ENCODE peak calls at places on chromosome 3, in eight cellular contexts. O is cardiac muscle cell, Y is transverse colon, W is BJ, E is stomach, S is heart right ventricle, L is K562, I is esophagus muscularis mucosa. C is an unnamed sample. For H3K27me3, the result is how much of the 10 kb centered on the place peaks cover.

GRCh38 chr3:127065561-127066270 is 82.8 kb downstream of the PLXNA1 start:
- DNase-seq in O (no peak), Y (no peak), W (no peak), E (no peak), S (no peak), L (no peak), I (no peak), C (no peak)

GRCh38 chr3:46693897-46694235 is 387 bp upstream of the ALS2CL start:
- DNase-seq in O (no peak), Y (peak), W (no peak), E (no peak), S (no peak), L (no peak), I (no peak), C (no peak)

GRCh38 chr3:112583105-112583504 is 21.3 kb downstream of the SLC35A5 start:
- DNase-seq in O (no peak), Y (no peak), W (no peak), E (no peak), S (no peak), L (no peak), I (no peak), C (no peak)

GRCh38 chr3:121924734-121925133 is 30.5 kb downstream of the SLC15A2 start:
- DNase-seq in O (no peak), Y (no peak), W (no peak), E (no peak), S (no peak), L (peak), I (no peak), C (no peak)

GRCh38 chr3:52246728-52247454 is 1.3 kb downstream of the PPM1M start:
- DNase-seq in O (no peak), Y (no peak), W (no peak), E (no peak), S (no peak), L (no peak), I (no peak), C (no peak)

GRCh38 chr3:151085889-151086483 is 522 bp downstream of the MED12L start:
- DNase-seq in O (peak), Y (peak), W (no peak), E (no peak), S (peak), L (no peak), I (no peak), C (no peak)

GRCh38 chr3:47225310-47225906 is 57.2 kb downstream of the KIF9 start:
- DNase-seq in O (no peak), Y (peak), W (peak), E (no peak), S (no peak), L (no peak), I (no peak), C (no peak)

GRCh38 chr3:7536510-7536909 is 675.6 kb downstream of the GRM7 start:
- DNase-seq in O (no peak), Y (no peak), W (no peak), E (no peak), S (no peak), L (no peak), I (no peak), C (no peak)

GRCh38 chr3:154098396-154098795 is 22.8 kb upstream of the ARHGEF26 start:
- DNase-seq in O (no peak), Y (no peak), W (no peak), E (no peak), S (no peak), L (no peak), I (no peak), C (no peak)

GRCh38 chr3:51681453-51681852 is 10.4 kb downstream of the TEX264 start:
- DNase-seq in O (no peak), Y (peak), W (no peak), E (peak), S (no peak), L (no peak), I (no peak), C (no peak)

GRCh38 chr3:140597792-140598191 is 80.1 kb upstream of the TRIM42 start:
- DNase-seq in O (no peak), Y (no peak), W (no peak), E (no peak), S (no peak), L (no peak), I (no peak), C (no peak)

GRCh38 chr3:172713316-172713715 is 2.4 kb upstream of the NCEH1 start:
- DNase-seq in O (no peak), Y (no peak), W (no peak), E (no peak), S (no peak), L (no peak), I (no peak), C (no peak)

GRCh38 chr3:182019926-182020325 is 308.2 kb downstream of the SOX2 start:
- DNase-seq in O (no peak), Y (no peak), W (no peak), E (no peak), S (no peak), L (no peak), I (no peak), C (no peak)

GRCh38 chr3:15206662-15207576 is 873 bp downstream of the CAPN7 start:
- DNase-seq in O (peak), Y (peak), W (no peak), E (peak), S (no peak), L (peak), I (no peak), C (no peak)

GRCh38 chr3:72347819-72348319 is 500.4 kb downstream of the SHQ1 start:
- DNase-seq in O (peak), Y (peak), W (no peak), E (peak), S (peak), L (no peak), I (no peak), C (no peak)

GRCh38 chr3:147915057-147915456 is 505.9 kb downstream of the ZIC1 start:
- DNase-seq in O (no peak), Y (no peak), W (no peak), E (no peak), S (no peak), L (no peak), I (no peak), C (no peak)

GRCh38 chr3:190321789-190322603 is at the start of gene CLDN1:
- DNase-seq in O (peak), Y (peak), W (no peak), E (peak), S (peak), L (peak), I (no peak), C (no peak)

GRCh38 chr3:119562307-119562961 is 3.0 kb upstream of the CD80 start:
- DNase-seq in O (peak), Y (no peak), W (no peak), E (no peak), S (no peak), L (no peak), I (no peak), C (no peak)

GRCh38 chr3:111531446-111531845 is 10.6 kb upstream of the CD96 start:
- DNase-seq in O (no peak), Y (no peak), W (no peak), E (no peak), S (no peak), L (no peak), I (no peak), C (no peak)

GRCh38 chr3:132124096-132124495 is 89.3 kb upstream of the CPNE4 start:
- DNase-seq in O (no peak), Y (no peak), W (no peak), E (no peak), S (no peak), L (no peak), I (no peak), C (no peak)

GRCh38 chr3:190860531-190860930 is 2.0 kb downstream of the GMNC start:
- DNase-seq in O (no peak), Y (no peak), W (no peak), E (no peak), S (no peak), L (no peak), I (no peak), C (no peak)

GRCh38 chr3:132038198-132038825 is 3.5 kb upstream of the CPNE4 start:
- DNase-seq in O (peak), Y (no peak), W (no peak), E (no peak), S (no peak), L (peak), I (no peak), C (no peak)

GRCh38 chr3:15300318-15301078 is 31.9 kb downstream of the SH3BP5 start:
- DNase-seq in O (no peak), Y (no peak), W (no peak), E (no peak), S (no peak), L (no peak), I (no peak), C (peak)

GRCh38 chr3:29644956-29645661 is 364.2 kb downstream of the RBMS3 start:
- DNase-seq in O (no peak), Y (no peak), W (no peak), E (no peak), S (no peak), L (no peak), I (no peak), C (no peak)

GRCh38 chr3:29646042-29646441 is 365.2 kb downstream of the RBMS3 start:
- DNase-seq in O (no peak), Y (no peak), W (no peak), E (no peak), S (no peak), L (no peak), I (no peak), C (no peak)

GRCh38 chr3:29643034-29643425 is 362.2 kb downstream of the RBMS3 start:
- DNase-seq in O (no peak), Y (no peak), W (no peak), E (no peak), S (no peak), L (no peak), I (no peak), C (no peak)

GRCh38 chr3:29642393-29643033 is 361.6 kb downstream of the RBMS3 start:
- DNase-seq in O (no peak), Y (peak), W (peak), E (no peak), S (no peak), L (no peak), I (no peak), C (peak)

DNA sequence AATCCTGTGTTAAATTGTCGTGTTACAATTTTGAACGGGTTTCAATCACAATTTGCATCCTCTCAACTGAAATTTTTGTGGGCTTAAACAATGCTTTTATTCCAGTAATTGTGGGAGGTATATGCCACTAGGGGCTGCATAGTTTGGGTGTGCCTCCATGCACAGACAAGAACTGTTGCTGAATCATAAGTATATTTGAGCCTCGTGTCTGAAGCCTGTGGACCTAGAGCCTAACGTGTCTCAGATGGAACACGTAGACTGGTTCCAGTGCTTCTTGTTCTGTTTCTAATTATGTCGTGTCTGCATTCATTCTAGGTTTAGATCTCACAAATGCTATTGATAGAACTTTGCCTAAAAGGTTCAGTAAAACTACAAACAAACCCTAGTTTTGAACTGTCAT is 363.4 kb downstream of the RBMS3 start:
- DNase-seq in O (no peak), Y (no peak), W (no peak), E (no peak), S (no peak), L (no peak), I (no peak), C (no peak)
- TF ChIP-seq CTCF in O (no peak), Y (no peak), W (no peak), E (no peak), S (no peak), L (no peak), I (no peak), C (no peak)

GRCh38 chr3:12024959-12025570 is 20.9 kb downstream of the SYN2 start:
- DNase-seq in O (no peak), Y (no peak), W (no peak), E (no peak), S (no peak), L (no peak), I (no peak), C (no peak)

GRCh38 chr3:12027199-12027598 is 23.0 kb downstream of the SYN2 start:
- DNase-seq in O (no peak), Y (no peak), W (no peak), E (no peak), S (no peak), L (no peak), I (no peak), C (no peak)

DNA sequence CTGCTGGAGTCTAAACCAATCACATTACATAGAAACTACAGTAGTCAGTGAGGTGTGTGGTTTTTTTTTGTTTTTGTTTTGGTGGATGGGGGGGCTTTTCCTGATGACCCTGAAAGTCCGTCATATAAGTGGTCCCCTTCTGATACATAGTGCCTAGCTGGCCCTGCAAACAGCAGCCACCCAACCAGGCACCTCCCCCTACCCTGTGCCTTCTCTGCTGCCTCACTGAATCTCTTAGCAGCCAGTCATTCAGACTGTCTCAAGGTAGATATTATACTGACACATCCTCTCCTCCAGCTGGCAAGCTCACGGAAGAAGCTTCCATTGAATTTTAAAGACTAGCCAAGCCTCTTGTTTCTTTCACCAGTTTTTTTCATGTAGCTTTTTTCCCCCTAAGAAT is 21.4 kb downstream of the SYN2 start:
- DNase-seq in O (no peak), Y (no peak), W (no peak), E (no peak), S (no peak), L (no peak), I (no peak), C (no peak)
- H3K27me3 ChIP-seq in O (under half), Y (under half), W (under half), E (under half), S (under half), L (under half), I (under half), C (under half)

GRCh38 chr3:20648921-20649381 is 462.9 kb upstream of the SGO1 start:
- DNase-seq in O (no peak), Y (no peak), W (peak), E (no peak), S (no peak), L (no peak), I (no peak), C (no peak)

GRCh38 chr3:20646425-20646824 is 460.4 kb upstream of the SGO1 start:
- DNase-seq in O (no peak), Y (no peak), W (peak), E (no peak), S (no peak), L (no peak), I (no peak), C (no peak)

GRCh38 chr3:20645340-20645739 is 459.3 kb upstream of the SGO1 start:
- DNase-seq in O (no peak), Y (no peak), W (no peak), E (no peak), S (no peak), L (peak), I (no peak), C (no peak)

GRCh38 chr3:20652249-20652648 is 466.2 kb upstream of the SGO1 start:
- DNase-seq in O (no peak), Y (no peak), W (no peak), E (no peak), S (no peak), L (no peak), I (no peak), C (no peak)

GRCh38 chr3:20648294-20648693 is 462.3 kb upstream of the SGO1 start:
- DNase-seq in O (no peak), Y (no peak), W (peak), E (no peak), S (no peak), L (no peak), I (no peak), C (peak)
- H3K4me3 ChIP-seq in O (no peak), Y (no peak), W (no peak), E (no peak), S (no peak), L (no peak), I (no peak), C (no peak)

DNA sequence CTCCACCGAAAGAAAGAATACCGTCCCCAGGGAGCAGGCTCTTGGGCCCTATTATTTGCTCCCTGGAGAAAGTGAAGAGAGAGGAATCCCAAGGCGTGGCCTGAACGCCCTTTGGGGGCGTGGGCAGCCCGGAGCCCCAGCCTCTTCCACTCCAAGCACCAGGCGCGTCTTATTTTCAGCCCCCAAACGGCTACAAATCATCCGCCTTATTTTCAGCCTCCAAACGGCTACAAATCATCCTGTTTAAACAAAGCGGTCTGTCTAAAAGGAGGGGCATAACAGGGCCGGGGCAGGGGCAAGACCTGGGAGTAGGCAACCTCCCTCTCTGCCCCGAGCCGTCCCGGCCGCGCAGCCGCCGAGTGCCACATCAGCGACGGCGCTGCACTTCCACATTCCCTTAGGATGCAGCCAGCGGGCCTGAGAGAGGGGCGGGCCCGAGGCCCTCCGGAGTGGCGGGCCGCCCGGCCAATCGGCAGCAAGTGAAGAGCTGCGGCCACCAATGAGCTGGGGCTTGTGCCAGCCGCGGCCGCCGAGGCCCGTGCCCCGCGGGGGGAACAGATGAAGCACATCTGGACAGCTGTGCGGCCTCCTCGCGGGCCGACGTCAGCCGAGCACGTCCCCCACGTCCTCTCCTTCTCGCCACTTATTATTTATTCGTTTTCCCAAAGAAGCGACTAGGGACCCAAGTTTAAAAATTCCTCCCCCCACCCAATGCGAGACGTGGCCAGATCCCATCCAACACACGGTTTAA is at the start of gene TMEM45A:
- DNase-seq in O (peak), Y (peak), W (peak), E (peak), S (peak), L (peak), I (peak), C (peak)
- TF ChIP-seq CTCF in O (no peak), Y (no peak), W (no peak), E (no peak), S (no peak), L (no peak), I (no peak), C (no peak)

GRCh38 chr3:55522077-55522476 is 35.0 kb upstream of the WNT5A start:
- DNase-seq in O (no peak), Y (no peak), W (no peak), E (no peak), S (no peak), L (no peak), I (no peak), C (no peak)

GRCh38 chr3:55525436-55525835 is 38.3 kb upstream of the WNT5A start:
- DNase-seq in O (no peak), Y (no peak), W (no peak), E (no peak), S (no peak), L (no peak), I (no peak), C (no peak)

GRCh38 chr3:55521086-55522060 is 34.3 kb upstream of the WNT5A start:
- DNase-seq in O (no peak), Y (peak), W (peak), E (peak), S (no peak), L (no peak), I (no peak), C (no peak)

GRCh38 chr3:55524565-55525244 is 37.6 kb upstream of the WNT5A start:
- DNase-seq in O (no peak), Y (no peak), W (no peak), E (no peak), S (no peak), L (no peak), I (no peak), C (no peak)

DNA sequence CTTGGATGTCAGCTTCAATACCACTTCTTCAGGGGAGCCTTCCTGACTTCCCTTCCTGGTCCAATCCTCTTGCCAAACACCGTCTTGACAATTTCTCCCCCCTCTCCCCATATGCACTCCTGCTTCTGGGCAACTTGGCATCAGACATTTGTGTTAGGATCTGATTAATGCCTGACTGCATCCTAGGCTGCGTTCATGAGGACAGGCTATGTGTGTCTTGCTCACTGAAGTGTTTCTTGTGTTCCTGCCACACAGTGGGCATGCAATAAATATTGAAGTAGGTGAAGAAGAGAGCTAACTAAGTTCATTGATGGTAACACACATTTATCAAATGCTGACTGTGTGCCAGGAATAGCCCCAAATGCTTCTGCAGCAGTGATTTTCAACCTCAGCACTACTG is 36.4 kb upstream of the WNT5A start:
- DNase-seq in O (no peak), Y (no peak), W (no peak), E (no peak), S (no peak), L (no peak), I (no peak), C (no peak)
- H3K27me3 ChIP-seq in O (under half), Y (under half), W (under half), E (under half), S (under half), L (under half), I (under half), C (under half)

GRCh38 chr3:184596233-184596632 is 34.6 kb downstream of the EPHB3 start:
- DNase-seq in O (no peak), Y (no peak), W (no peak), E (no peak), S (no peak), L (no peak), I (no peak), C (no peak)

GRCh38 chr3:184593201-184593922 is 31.8 kb downstream of the EPHB3 start:
- DNase-seq in O (no peak), Y (no peak), W (no peak), E (no peak), S (no peak), L (no peak), I (no peak), C (no peak)

GRCh38 chr3:184595726-184596125 is 34.1 kb downstream of the EPHB3 start:
- DNase-seq in O (no peak), Y (no peak), W (no peak), E (no peak), S (no peak), L (no peak), I (no peak), C (no peak)

GRCh38 chr3:184593923-184594303 is 32.3 kb downstream of the EPHB3 start:
- DNase-seq in O (no peak), Y (no peak), W (no peak), E (no peak), S (no peak), L (no peak), I (no peak), C (no peak)

GRCh38 chr3:184594386-184595035 is 32.9 kb downstream of the EPHB3 start:
- DNase-seq in O (no peak), Y (no peak), W (no peak), E (no peak), S (no peak), L (no peak), I (no peak), C (no peak)
- H3K4me3 ChIP-seq in O (no peak), Y (no peak), W (no peak), E (no peak), S (no peak), L (no peak), I (no peak), C (no peak)